ENCODE peak calls at places on chromosomes 1 and 21, in seven cellular contexts. X is COR-L47; A is dermis microvascular lymphatic vessel endothelial cell; B is heart left ventricle; Z is NCI-H345; K is astrocyte of the cerebellum; Q is activated CD4-positive, alpha-beta T cell treated with anti-CD3 and anti-CD28 coated beads for 36 hours. J is an unnamed sample.

GRCh38 chr1:226943156-226943555 is 3.1 kb downstream of the COQ8A start:
- DNase-seq in X (no peak), A (no peak), B (no peak), Z (no peak), K (no peak), Q (no peak), J (no peak)

GRCh38 chr1:118960567-118961136 is 27.5 kb downstream of the TBX15 start:
- DNase-seq in X (no peak), A (no peak), B (no peak), Z (no peak), K (no peak), Q (no peak), J (no peak)

GRCh38 chr1:113409363-113409762 is 19.0 kb downstream of the MAGI3 start:
- DNase-seq in X (no peak), A (no peak), B (no peak), Z (no peak), K (no peak), Q (no peak), J (no peak)

GRCh38 chr1:41939194-41939593 is 20.5 kb upstream of the HIVEP3 start:
- DNase-seq in X (no peak), A (no peak), B (no peak), Z (no peak), K (no peak), Q (no peak), J (no peak)

GRCh38 chr1:214518387-214518786 is 33.0 kb downstream of the PTPN14 start:
- DNase-seq in X (no peak), A (no peak), B (no peak), Z (no peak), K (no peak), Q (no peak), J (no peak)

GRCh38 chr1:232950919-232951579 is 638 bp downstream of the NTPCR start:
- DNase-seq in X (peak; percentile 17), A (peak; percentile 26), B (no peak), Z (no peak), K (no peak), Q (peak; percentile 43), J (no peak)

GRCh38 chr1:241672301-241672700 is 20.2 kb downstream of the WDR64 start:
- DNase-seq in X (no peak), A (no peak), B (no peak), Z (no peak), K (no peak), Q (no peak), J (no peak)

GRCh38 chr1:7572654-7573152 is 198.4 kb upstream of the VAMP3 start:
- DNase-seq in X (no peak), A (no peak), B (no peak), Z (no peak), K (no peak), Q (no peak), J (no peak)

GRCh38 chr1:6260961-6261614 is at the start of gene GPR153:
- DNase-seq in X (no peak), A (peak; percentile 55), B (peak; percentile 63), Z (peak; percentile 44), K (no peak), Q (peak; percentile 73), J (peak; percentile 74)

GRCh38 chr21:25735895-25736597 is 1.3 kb downstream of the GABPA start:
- DNase-seq in X (no peak), A (peak; percentile 30), B (no peak), Z (no peak), K (no peak), Q (no peak), J (no peak)

GRCh38 chr1:32919811-32920733 is 18.9 kb upstream of the TMEM54 start:
- DNase-seq in X (no peak), A (no peak), B (no peak), Z (no peak), K (peak; percentile 53), Q (no peak), J (no peak)

J was measured in left ventricle myocardium inferior.